ENCODE peak calls at places on chromosomes 3 and 15, in four cellular contexts. H is H9, E is trophoblast cell, A is mesenchymal stem cell. X is an unnamed sample.

GRCh38 chr15:65377105-65377975 is 462 bp downstream of the IGDCC3 start:
- DNase-seq in A (peak), E (peak), H (peak), X (peak)

GRCh38 chr3:154615451-154615850 is 185.5 kb upstream of the GPR149 start:
- DNase-seq in A (no peak), E (no peak), H (no peak), X (no peak)

GRCh38 chr3:25428003-25428861 is at the start of gene RARB:
- DNase-seq in A (peak), H (peak), E (peak), X (peak)

GRCh38 chr3:136171097-136171542 is 25.0 kb downstream of the MSL2 start:
- DNase-seq in H (no peak), A (no peak), E (peak), X (no peak)

GRCh38 chr3:96959902-96960596 is 145.7 kb downstream of the EPHA6 start:
- DNase-seq in A (no peak), H (no peak), E (peak), X (peak)

GRCh38 chr15:45980376-45980775 is 345.5 kb downstream of the SQOR start:
- DNase-seq in H (no peak), E (no peak), A (no peak), X (peak)

GRCh38 chr3:43389388-43390254 is 103.3 kb downstream of the SNRK start:
- DNase-seq in E (peak), A (peak), H (no peak), X (no peak)

GRCh38 chr3:66115858-66116654 is 77.3 kb upstream of the MAGI1 start:
- DNase-seq in H (peak), E (peak), A (peak), X (peak)

GRCh38 chr3:9091811-9092210 is 128.5 kb upstream of the RAD18 start:
- DNase-seq in H (no peak), E (no peak), A (no peak), X (no peak)

GRCh38 chr3:193746832-193747231 is 153.8 kb downstream of the OPA1 start:
- DNase-seq in H (no peak), E (no peak), A (no peak), X (no peak)

GRCh38 chr15:91878319-91878718 is 24.8 kb downstream of the SLCO3A1 start:
- DNase-seq in E (no peak), A (no peak), H (no peak), X (no peak)

GRCh38 chr3:23884481-23884880 is 32.3 kb downstream of the NKIRAS1 start:
- DNase-seq in E (peak), A (no peak), H (no peak), X (peak)

GRCh38 chr3:98903099-98903498 is 1.6 kb upstream of the DCBLD2 start:
- DNase-seq in A (no peak), H (no peak), E (no peak), X (no peak)
- H2BK120ac ChIP-seq in A (no peak), H (no peak), E (no peak), X (no peak)

GRCh38 chr3:46549408-46549904 is 16.6 kb downstream of the LRRC2 start:
- DNase-seq in H (no peak), A (no peak), E (peak), X (peak)

GRCh38 chr3:46544771-46545503 is 21.2 kb downstream of the LRRC2 start:
- DNase-seq in H (peak), A (no peak), E (no peak), X (no peak)

GRCh38 chr3:46546896-46547440 is 19.1 kb downstream of the LRRC2 start:
- DNase-seq in A (no peak), H (no peak), E (no peak), X (no peak)

GRCh38 chr3:46542801-46543201 is 23.3 kb downstream of the LRRC2 start:
- DNase-seq in H (no peak), E (no peak), A (no peak), X (no peak)

GRCh38 chr3:46545695-46546630 is 20.1 kb downstream of the LRRC2 start:
- DNase-seq in H (no peak), A (no peak), E (peak), X (no peak)
- H3K4ac ChIP-seq in H (no peak), A (no peak), E (no peak), X (no peak)

DNA sequence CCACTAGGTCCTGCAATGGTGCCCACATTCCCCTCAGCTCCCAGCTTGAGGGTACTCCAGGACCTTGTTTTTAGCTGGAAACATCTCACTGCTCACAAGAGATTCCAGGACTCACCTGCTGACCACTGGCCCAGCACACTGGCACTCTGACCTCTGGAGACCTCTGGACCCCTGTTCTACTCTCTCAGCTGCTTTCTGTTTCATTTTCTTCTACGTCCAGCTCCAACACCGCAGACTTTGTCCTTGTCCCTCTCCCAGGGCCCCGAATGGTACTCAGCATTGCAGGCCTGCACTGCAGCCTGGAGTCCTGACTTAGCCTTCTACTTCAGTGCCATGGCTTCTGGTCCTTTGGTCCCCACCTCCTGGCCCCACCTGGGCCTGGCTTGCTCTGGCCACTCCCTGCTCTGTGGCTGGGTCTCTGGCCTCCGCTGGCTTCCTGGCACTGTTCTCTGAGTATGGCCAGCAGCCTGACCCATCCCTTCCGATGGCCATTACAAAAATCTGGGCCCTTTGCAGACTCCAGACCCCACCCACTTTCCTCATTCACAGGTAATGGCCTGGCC is 27.9 kb downstream of the KY start:
- DNase-seq in A (no peak), H (peak), E (no peak), X (no peak)
- H2BK120ac ChIP-seq in A (no peak), H (no peak), E (no peak), X (no peak)

DNA sequence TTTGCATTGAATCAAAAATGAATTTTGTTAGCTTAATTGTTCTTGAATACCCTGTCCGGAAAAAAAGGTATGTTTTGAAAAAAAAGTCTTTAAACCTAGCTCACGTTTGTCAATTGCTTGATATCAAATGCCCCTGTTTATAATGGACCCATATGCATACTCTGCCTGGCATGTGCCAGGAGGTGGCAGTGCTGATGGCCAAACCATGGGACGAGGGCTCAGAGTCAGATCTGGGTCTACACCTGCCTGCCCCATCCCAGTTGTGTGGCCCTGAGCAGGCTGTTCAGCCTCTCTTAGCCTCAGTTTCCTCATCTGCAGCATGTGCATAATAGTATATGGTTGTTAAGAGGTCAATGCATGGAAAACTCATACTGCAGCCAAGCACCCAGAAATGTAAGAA is 38.8 kb downstream of the PRKCD start:
- DNase-seq in A (no peak), H (no peak), E (no peak), X (no peak)
- H3K4ac ChIP-seq in A (no peak), H (no peak), E (no peak), X (no peak)

GRCh38 chr15:73781038-73781925 is 28.1 kb upstream of the INSYN1 start:
- DNase-seq in A (peak), E (peak), H (peak), X (peak)
- H2BK120ac ChIP-seq in A (no peak), E (no peak), H (no peak), X (no peak)

DNA sequence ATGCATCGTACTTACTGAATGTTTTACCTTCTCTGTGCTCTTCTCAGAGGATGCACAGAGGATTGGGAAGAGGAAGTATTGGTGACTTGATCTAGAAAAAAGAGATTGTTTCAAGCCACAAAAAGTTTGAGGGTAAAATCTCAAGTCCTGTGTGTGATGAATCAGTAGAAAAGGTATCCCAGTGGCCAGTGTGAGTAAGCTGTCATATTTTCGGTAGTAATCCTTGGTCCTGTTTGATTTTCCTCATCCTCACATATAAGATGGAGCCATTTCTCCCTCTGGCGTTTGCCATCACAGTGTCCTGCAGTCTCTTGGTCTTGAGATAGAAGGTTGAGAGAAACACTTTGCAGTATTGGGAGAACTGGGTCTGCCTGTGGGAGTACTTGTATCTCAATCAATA is 166.8 kb downstream of the LPP start:
- DNase-seq in H (no peak), E (no peak), A (peak), X (no peak)
- H3K4ac ChIP-seq in H (no peak), E (no peak), A (no peak), X (no peak)

GRCh38 chr3:27545061-27545460 is 60.9 kb upstream of the SLC4A7 start:
- DNase-seq in H (no peak), E (no peak), A (no peak), X (no peak)
- H2BK120ac ChIP-seq in H (no peak), E (no peak), A (no peak), X (no peak)

GRCh38 chr15:80834402-80834801 is 55.2 kb downstream of the CEMIP start:
- DNase-seq in A (no peak), H (no peak), E (no peak), X (no peak)
- H3K4ac ChIP-seq in A (no peak), H (no peak), E (no peak), X (no peak)

X was measured in mesendoderm.